ENCODE peak calls at places on chromosomes 2 and 18, in ten cellular contexts. K is GM12865, E is transverse colon, J is tibial artery, C is spleen, N is neural progenitor cell, P is AG04450, I is heart left ventricle, H is Peyer's patch, D is left lung. R is an unnamed sample.

GRCh38 chr2:157751462-157752058 is 122.9 kb upstream of the ACVR1C start:
- DNase-seq in K (peak), E (no peak), J (no peak), C (no peak), N (peak), P (no peak), I (no peak), H (no peak), D (no peak), R (peak)

GRCh38 chr2:175111200-175111657 is 56.8 kb downstream of the ATF2 start:
- DNase-seq in K (peak), E (no peak), J (no peak), C (no peak), N (peak), P (no peak), I (no peak), H (no peak), D (no peak), R (peak)

GRCh38 chr18:79384151-79384807 is 11.5 kb upstream of the NFATC1 start:
- DNase-seq in K (no peak), E (no peak), J (no peak), C (peak), N (no peak), P (no peak), I (peak), H (no peak), D (peak), R (no peak)

GRCh38 chr2:165587335-165587938 is 117.9 kb downstream of the CSRNP3 start:
- DNase-seq in K (peak), E (no peak), J (no peak), C (no peak), N (no peak), P (no peak), I (no peak), H (no peak), D (no peak), R (no peak)

GRCh38 chr2:14552818-14553217 is 79.7 kb upstream of the LRATD1 start:
- DNase-seq in K (no peak), E (no peak), J (no peak), C (no peak), N (no peak), P (no peak), I (no peak), H (no peak), D (no peak), R (no peak)

GRCh38 chr18:56678836-56679565 is 27.8 kb downstream of the WDR7 start:
- DNase-seq in K (no peak), E (peak), J (no peak), C (no peak), N (no peak), P (no peak), I (no peak), H (no peak), D (no peak), R (no peak)

GRCh38 chr2:206480620-206481019 is 37.3 kb downstream of the ADAM23 start:
- DNase-seq in K (no peak), E (no peak), J (no peak), C (no peak), N (no peak), P (no peak), I (no peak), H (no peak), D (no peak), R (no peak)

GRCh38 chr18:21739604-21740473 is 753 bp upstream of the MIB1 start:
- DNase-seq in K (no peak), E (no peak), J (no peak), C (peak), N (peak), P (no peak), I (no peak), H (no peak), D (no peak), R (peak)

GRCh38 chr2:15808980-15809379 is 131.4 kb upstream of the MYCN start:
- DNase-seq in K (no peak), E (no peak), J (no peak), C (no peak), N (peak), P (no peak), I (no peak), H (no peak), D (no peak), R (no peak)

GRCh38 chr2:105396254-105397024 is 2.4 kb downstream of the FHL2 start:
- DNase-seq in K (no peak), E (peak), J (peak), C (no peak), N (no peak), P (peak), I (no peak), H (peak), D (no peak), R (peak)

GRCh38 chr2:336360-336759 is 48.5 kb upstream of the ALKAL2 start:
- DNase-seq in K (no peak), E (no peak), J (no peak), C (no peak), N (no peak), P (no peak), I (no peak), H (no peak), D (no peak), R (no peak)

GRCh38 chr2:72130671-72131360 is 16.8 kb downstream of the CYP26B1 start:
- DNase-seq in K (no peak), E (no peak), J (peak), C (no peak), N (peak), P (no peak), I (no peak), H (peak), D (peak), R (no peak)

GRCh38 chr2:144596074-144596871 is 76.4 kb upstream of the ZEB2 start:
- DNase-seq in K (peak), E (no peak), J (no peak), C (no peak), N (peak), P (peak), I (no peak), H (no peak), D (no peak), R (peak)

GRCh38 chr2:219775506-219775905 is 148.1 kb downstream of the SLC4A3 start:
- DNase-seq in K (no peak), E (no peak), J (no peak), C (no peak), N (no peak), P (no peak), I (no peak), H (no peak), D (no peak), R (no peak)

GRCh38 chr2:144354953-144355352 is 165.0 kb downstream of the ZEB2 start:
- DNase-seq in K (no peak), E (no peak), J (no peak), C (no peak), N (no peak), P (no peak), I (no peak), H (no peak), D (no peak), R (peak)

GRCh38 chr2:32711219-32711618 is 83.4 kb downstream of the TTC27 start:
- DNase-seq in K (no peak), E (no peak), J (no peak), C (no peak), N (no peak), P (peak), I (no peak), H (no peak), D (no peak), R (peak)

GRCh38 chr2:36456227-36456788 is 100.7 kb downstream of the CRIM1 start:
- DNase-seq in K (no peak), E (peak), J (peak), C (peak), N (peak), P (no peak), I (peak), H (peak), D (peak), R (peak)

GRCh38 chr2:86253424-86253823 is 54.2 kb downstream of the MRPL35 start:
- DNase-seq in K (no peak), E (no peak), J (no peak), C (no peak), N (no peak), P (no peak), I (no peak), H (no peak), D (no peak), R (no peak)

GRCh38 chr2:86254576-86255538 is 55.6 kb downstream of the MRPL35 start:
- DNase-seq in K (no peak), E (peak), J (no peak), C (no peak), N (no peak), P (no peak), I (no peak), H (no peak), D (no peak), R (no peak)

GRCh38 chr2:86249176-86249842 is 50.1 kb downstream of the MRPL35 start:
- DNase-seq in K (peak), E (no peak), J (no peak), C (no peak), N (no peak), P (peak), I (no peak), H (no peak), D (no peak), R (peak)

GRCh38 chr2:86251840-86252266 is 52.6 kb downstream of the MRPL35 start:
- DNase-seq in K (no peak), E (peak), J (no peak), C (no peak), N (no peak), P (no peak), I (no peak), H (no peak), D (no peak), R (no peak)

GRCh38 chr2:86249843-86250402 is 50.7 kb downstream of the MRPL35 start:
- DNase-seq in K (peak), E (peak), J (no peak), C (no peak), N (no peak), P (no peak), I (no peak), H (peak), D (no peak), R (peak)
- TF ChIP-seq CTCF in K (peak), E (peak), J (no peak), C (no peak), N (no peak), P (no peak), I (no peak), H (no peak), D (no peak), R (peak)

DNA sequence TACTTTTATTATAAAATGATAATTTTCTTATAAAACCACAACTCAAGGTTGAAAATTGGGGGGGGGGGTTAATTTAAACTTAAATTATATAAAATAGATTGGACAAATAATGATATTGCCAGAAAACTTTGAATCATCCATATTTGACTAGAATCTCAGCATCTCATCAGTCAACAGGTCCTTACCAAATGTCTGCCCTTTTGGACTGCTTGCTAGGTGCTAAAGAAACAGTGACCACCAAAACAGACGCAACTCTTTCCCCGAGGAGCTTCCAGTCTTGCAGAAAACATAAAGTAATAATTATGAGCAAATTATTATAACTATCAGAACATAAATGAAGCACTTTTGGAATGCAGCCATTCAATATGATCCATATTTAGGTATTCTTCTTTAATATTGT is 8.6 kb upstream of the COL3A1 start:
- DNase-seq in K (no peak), E (no peak), J (no peak), C (no peak), N (no peak), P (no peak), I (no peak), H (no peak), D (no peak), R (no peak)
- H3K4me3 ChIP-seq in K (no peak), E (no peak), J (no peak), C (no peak), N (no peak), P (no peak), I (no peak), H (no peak), D (no peak), R (no peak)

GRCh38 chr2:45046786-45047185 is 37.5 kb upstream of the SIX2 start:
- DNase-seq in K (no peak), E (no peak), J (no peak), C (no peak), N (no peak), P (no peak), I (no peak), H (no peak), D (no peak), R (peak)

GRCh38 chr2:45047301-45047700 is 38.0 kb upstream of the SIX2 start:
- DNase-seq in K (no peak), E (no peak), J (no peak), C (no peak), N (no peak), P (no peak), I (no peak), H (no peak), D (no peak), R (no peak)

GRCh38 chr2:45045706-45046105 is 36.5 kb upstream of the SIX2 start:
- DNase-seq in K (no peak), E (no peak), J (no peak), C (no peak), N (no peak), P (no peak), I (no peak), H (no peak), D (no peak), R (no peak)

GRCh38 chr2:45043171-45043570 is 33.9 kb upstream of the SIX2 start:
- DNase-seq in K (no peak), E (peak), J (no peak), C (no peak), N (no peak), P (no peak), I (no peak), H (no peak), D (no peak), R (no peak)

GRCh38 chr2:45044916-45045315 is 35.7 kb upstream of the SIX2 start:
- DNase-seq in K (no peak), E (no peak), J (no peak), C (no peak), N (no peak), P (no peak), I (no peak), H (no peak), D (no peak), R (no peak)
- TF ChIP-seq CTCF in K (no peak), E (no peak), J (no peak), C (no peak), N (no peak), P (no peak), I (no peak), H (no peak), D (no peak), R (no peak)

DNA sequence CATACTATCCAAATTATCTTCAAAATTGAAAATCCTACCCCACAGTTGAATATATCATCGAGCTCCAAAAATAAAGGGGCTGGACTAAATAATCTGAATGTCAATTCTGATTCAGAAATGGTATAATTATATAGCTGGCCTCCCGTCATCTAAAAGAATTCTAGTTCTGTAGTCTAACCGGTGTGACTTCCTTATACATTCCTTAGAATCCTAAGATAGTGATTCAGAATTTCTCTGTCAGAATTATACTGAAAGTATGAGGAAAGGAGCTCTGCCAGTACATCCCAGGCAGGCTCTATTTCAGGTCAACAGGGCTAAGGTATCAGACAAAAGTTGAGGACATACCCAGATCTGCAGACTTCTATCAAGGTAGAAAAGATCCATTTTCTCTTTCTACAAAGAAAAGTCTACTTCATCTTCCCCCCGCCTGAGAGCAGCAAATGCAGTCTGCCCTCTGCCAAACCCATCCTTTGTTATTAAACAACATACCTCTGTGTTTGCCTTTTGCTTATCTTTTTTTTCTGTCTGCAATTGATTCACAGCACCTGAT is 128.5 kb downstream of the METTL4 start:
- DNase-seq in K (no peak), E (no peak), J (no peak), C (no peak), N (no peak), P (no peak), I (no peak), H (no peak), D (no peak), R (no peak)
- H3K4me3 ChIP-seq in K (no peak), E (no peak), J (no peak), C (no peak), N (no peak), P (no peak), I (no peak), H (no peak), D (no peak), R (no peak)

GRCh38 chr2:113196839-113197238 is 23.1 kb downstream of the PSD4 start:
- DNase-seq in K (no peak), E (no peak), J (no peak), C (peak), N (no peak), P (no peak), I (peak), H (peak), D (peak), R (no peak)

GRCh38 chr2:113195923-113196501 is 22.2 kb downstream of the PSD4 start:
- DNase-seq in K (no peak), E (no peak), J (no peak), C (peak), N (no peak), P (no peak), I (peak), H (no peak), D (no peak), R (no peak)

GRCh38 chr2:113187771-113188170 is 14.0 kb downstream of the PSD4 start:
- DNase-seq in K (no peak), E (no peak), J (no peak), C (no peak), N (no peak), P (no peak), I (no peak), H (no peak), D (no peak), R (no peak)

GRCh38 chr2:113197347-113198047 is 23.7 kb downstream of the PSD4 start:
- DNase-seq in K (no peak), E (no peak), J (no peak), C (peak), N (no peak), P (no peak), I (no peak), H (peak), D (peak), R (no peak)

GRCh38 chr2:113192459-113193100 is 18.8 kb downstream of the PSD4 start:
- DNase-seq in K (no peak), E (no peak), J (no peak), C (no peak), N (peak), P (no peak), I (peak), H (no peak), D (no peak), R (no peak)
- TF ChIP-seq CTCF in K (no peak), E (no peak), J (no peak), C (no peak), N (peak), P (no peak), I (no peak), H (no peak), D (no peak), R (no peak)

DNA sequence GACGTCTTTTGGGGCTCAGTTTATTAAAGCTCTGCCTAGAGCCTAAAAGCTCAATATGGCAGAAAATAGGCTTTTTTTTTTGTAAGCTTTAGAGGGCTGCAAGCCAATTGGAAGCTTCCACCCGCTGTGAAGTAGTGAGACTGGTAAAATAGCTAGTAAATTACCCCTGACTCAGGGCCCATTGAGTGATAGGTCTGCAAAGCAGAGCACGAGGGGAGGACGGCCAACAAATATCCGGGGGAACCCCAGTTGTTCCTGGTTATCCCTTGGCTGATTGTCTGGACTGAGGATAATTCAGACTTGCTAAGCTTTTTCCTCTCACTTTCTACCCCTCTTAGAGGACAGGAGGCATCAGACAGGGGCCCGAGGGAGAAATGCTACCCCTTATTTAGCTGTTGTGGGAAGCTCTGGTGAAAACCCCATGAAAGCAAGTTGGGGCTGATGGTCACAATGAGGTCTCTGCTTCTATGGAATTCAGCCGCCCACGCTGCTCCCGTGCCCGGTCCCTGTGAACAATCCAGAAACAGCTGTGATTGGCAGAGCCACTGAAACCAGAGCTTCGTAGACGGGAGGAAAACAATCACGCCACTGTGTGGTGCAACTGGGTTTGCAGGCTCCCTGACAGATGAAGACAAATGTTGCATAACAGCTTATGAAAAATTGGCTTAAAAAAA is 141.9 kb upstream of the LGALSL start:
- DNase-seq in K (peak), E (peak), J (peak), C (no peak), N (peak), P (peak), I (peak), H (peak), D (no peak), R (peak)
- H3K4me3 ChIP-seq in K (no peak), E (no peak), J (peak), C (no peak), N (no peak), P (no peak), I (no peak), H (peak), D (no peak), R (no peak)

GRCh38 chr2:38508311-38509039 is 94.3 kb downstream of the HNRNPLL start:
- DNase-seq in K (peak), E (peak), J (peak), C (peak), N (peak), P (no peak), I (peak), H (peak), D (no peak), R (peak)
- TF ChIP-seq CTCF in K (peak), E (peak), J (no peak), C (peak), N (peak), P (peak), I (peak), H (no peak), D (peak), R (peak)

GRCh38 chr2:196167666-196168065 is 3.7 kb downstream of the STK17B start:
- DNase-seq in K (no peak), E (no peak), J (no peak), C (no peak), N (peak), P (no peak), I (no peak), H (no peak), D (no peak), R (no peak)
- H3K4me3 ChIP-seq in K (peak), E (no peak), J (peak), C (peak), N (no peak), P (peak), I (no peak), H (peak), D (peak), R (no peak)

GRCh38 chr2:101442042-101442666 is 32.8 kb downstream of the RFX8 start:
- DNase-seq in K (no peak), E (no peak), J (no peak), C (no peak), N (no peak), P (no peak), I (no peak), H (no peak), D (no peak), R (peak)
- TF ChIP-seq CTCF in K (no peak), E (no peak), J (no peak), C (no peak), N (no peak), P (no peak), I (no peak), H (no peak), D (no peak), R (no peak)